ENCODE peak calls at places on chromosome 19, in six cellular contexts. One of them, this sample, is unnamed.

GRCh38 chr19:17610384-17610783 is 54.9 kb downstream of the COLGALT1 start:
- DNase-seq in HFFc6: no peak
- DNase-seq in neural progenitor cell: no peak
- DNase-seq in activated CD8-positive, alpha-beta T cell treated with anti-CD3 and anti-CD28 coated beads for 36 hours: no peak
- DNase-seq in stimulated activated CD8-positive, alpha-beta memory T cell treated with anti-CD3 and anti-CD28 coated beads, Interleukin-4, amount 100 ng/mL, for 1 hour: no peak
- DNase-seq in OCI-LY7: peak; percentile 81
- DNase-seq in this sample: no peak

GRCh38 chr19:49690656-49691242 is at the start of gene CPT1C:
- DNase-seq in activated CD8-positive, alpha-beta T cell treated with anti-CD3 and anti-CD28 coated beads for 36 hours: peak; percentile 60
- DNase-seq in neural progenitor cell: peak; percentile 95
- DNase-seq in OCI-LY7: no peak
- DNase-seq in HFFc6: peak; percentile 77
- DNase-seq in stimulated activated CD8-positive, alpha-beta memory T cell treated with anti-CD3 and anti-CD28 coated beads, Interleukin-4, amount 100 ng/mL, for 1 hour: no peak
- DNase-seq in this sample: peak; percentile 64

GRCh38 chr19:2747349-2747748 is 7.5 kb upstream of the SLC39A3 start:
- DNase-seq in stimulated activated CD8-positive, alpha-beta memory T cell treated with anti-CD3 and anti-CD28 coated beads, Interleukin-4, amount 100 ng/mL, for 1 hour: no peak
- DNase-seq in HFFc6: no peak
- DNase-seq in OCI-LY7: peak; percentile 30
- DNase-seq in activated CD8-positive, alpha-beta T cell treated with anti-CD3 and anti-CD28 coated beads for 36 hours: no peak
- DNase-seq in neural progenitor cell: no peak
- DNase-seq in this sample: no peak

GRCh38 chr19:3162418-3163229 is 15.9 kb upstream of the S1PR4 start:
- DNase-seq in neural progenitor cell: no peak
- DNase-seq in HFFc6: no peak
- DNase-seq in OCI-LY7: peak; percentile 55
- DNase-seq in stimulated activated CD8-positive, alpha-beta memory T cell treated with anti-CD3 and anti-CD28 coated beads, Interleukin-4, amount 100 ng/mL, for 1 hour: no peak
- DNase-seq in activated CD8-positive, alpha-beta T cell treated with anti-CD3 and anti-CD28 coated beads for 36 hours: peak; percentile 72
- DNase-seq in this sample: no peak

GRCh38 chr19:10854350-10855089 is 6.3 kb downstream of the C19orf38 start:
- DNase-seq in activated CD8-positive, alpha-beta T cell treated with anti-CD3 and anti-CD28 coated beads for 36 hours: no peak
- DNase-seq in stimulated activated CD8-positive, alpha-beta memory T cell treated with anti-CD3 and anti-CD28 coated beads, Interleukin-4, amount 100 ng/mL, for 1 hour: no peak
- DNase-seq in HFFc6: no peak
- DNase-seq in neural progenitor cell: no peak
- DNase-seq in OCI-LY7: no peak
- DNase-seq in this sample: no peak

GRCh38 chr19:2869618-2870017 is 2.5 kb downstream of the ZNF556 start:
- DNase-seq in OCI-LY7: no peak
- DNase-seq in activated CD8-positive, alpha-beta T cell treated with anti-CD3 and anti-CD28 coated beads for 36 hours: no peak
- DNase-seq in neural progenitor cell: no peak
- DNase-seq in stimulated activated CD8-positive, alpha-beta memory T cell treated with anti-CD3 and anti-CD28 coated beads, Interleukin-4, amount 100 ng/mL, for 1 hour: no peak
- DNase-seq in HFFc6: no peak
- DNase-seq in this sample: no peak

GRCh38 chr19:45346449-45346848 is 5.9 kb downstream of the KLC3 start:
- DNase-seq in stimulated activated CD8-positive, alpha-beta memory T cell treated with anti-CD3 and anti-CD28 coated beads, Interleukin-4, amount 100 ng/mL, for 1 hour: no peak
- DNase-seq in OCI-LY7: no peak
- DNase-seq in neural progenitor cell: peak; percentile 32
- DNase-seq in HFFc6: no peak
- DNase-seq in activated CD8-positive, alpha-beta T cell treated with anti-CD3 and anti-CD28 coated beads for 36 hours: no peak
- DNase-seq in this sample: no peak

GRCh38 chr19:33134571-33135041 is 2.7 kb downstream of the WDR88 start:
- DNase-seq in activated CD8-positive, alpha-beta T cell treated with anti-CD3 and anti-CD28 coated beads for 36 hours: peak; percentile 89
- DNase-seq in OCI-LY7: no peak
- DNase-seq in neural progenitor cell: peak; percentile 50
- DNase-seq in stimulated activated CD8-positive, alpha-beta memory T cell treated with anti-CD3 and anti-CD28 coated beads, Interleukin-4, amount 100 ng/mL, for 1 hour: no peak
- DNase-seq in HFFc6: no peak
- DNase-seq in this sample: no peak

GRCh38 chr19:45681391-45682015 is 10.2 kb downstream of the SNRPD2 start:
- DNase-seq in stimulated activated CD8-positive, alpha-beta memory T cell treated with anti-CD3 and anti-CD28 coated beads, Interleukin-4, amount 100 ng/mL, for 1 hour: peak; percentile 62
- DNase-seq in neural progenitor cell: peak; percentile 85
- DNase-seq in HFFc6: peak; percentile 76
- DNase-seq in OCI-LY7: peak; percentile 82
- DNase-seq in activated CD8-positive, alpha-beta T cell treated with anti-CD3 and anti-CD28 coated beads for 36 hours: peak; percentile 91
- DNase-seq in this sample: peak; percentile 76

GRCh38 chr19:23384858-23385257 is 10.4 kb downstream of the ZNF91 start:
- DNase-seq in neural progenitor cell: no peak
- DNase-seq in activated CD8-positive, alpha-beta T cell treated with anti-CD3 and anti-CD28 coated beads for 36 hours: no peak
- DNase-seq in OCI-LY7: no peak
- DNase-seq in HFFc6: no peak
- DNase-seq in stimulated activated CD8-positive, alpha-beta memory T cell treated with anti-CD3 and anti-CD28 coated beads, Interleukin-4, amount 100 ng/mL, for 1 hour: no peak
- DNase-seq in this sample: no peak

GRCh38 chr19:3507371-3508120 is 1.4 kb downstream of the FZR1 start:
- DNase-seq in HFFc6: no peak
- DNase-seq in activated CD8-positive, alpha-beta T cell treated with anti-CD3 and anti-CD28 coated beads for 36 hours: peak; percentile 50
- DNase-seq in stimulated activated CD8-positive, alpha-beta memory T cell treated with anti-CD3 and anti-CD28 coated beads, Interleukin-4, amount 100 ng/mL, for 1 hour: no peak
- DNase-seq in OCI-LY7: no peak
- DNase-seq in neural progenitor cell: peak; percentile 41
- DNase-seq in this sample: no peak

GRCh38 chr19:18020212-18021067 is 12.5 kb downstream of the ARRDC2 start:
- DNase-seq in stimulated activated CD8-positive, alpha-beta memory T cell treated with anti-CD3 and anti-CD28 coated beads, Interleukin-4, amount 100 ng/mL, for 1 hour: no peak
- DNase-seq in OCI-LY7: no peak
- DNase-seq in HFFc6: no peak
- DNase-seq in activated CD8-positive, alpha-beta T cell treated with anti-CD3 and anti-CD28 coated beads for 36 hours: no peak
- DNase-seq in neural progenitor cell: no peak
- DNase-seq in this sample: no peak

GRCh38 chr19:34291235-34291634 is 36.9 kb downstream of the GARRE1 start:
- DNase-seq in neural progenitor cell: no peak
- DNase-seq in OCI-LY7: no peak
- DNase-seq in stimulated activated CD8-positive, alpha-beta memory T cell treated with anti-CD3 and anti-CD28 coated beads, Interleukin-4, amount 100 ng/mL, for 1 hour: no peak
- DNase-seq in activated CD8-positive, alpha-beta T cell treated with anti-CD3 and anti-CD28 coated beads for 36 hours: no peak
- DNase-seq in HFFc6: no peak
- DNase-seq in this sample: no peak

GRCh38 chr19:6890938-6891337 is 3.6 kb downstream of the ADGRE1 start:
- DNase-seq in stimulated activated CD8-positive, alpha-beta memory T cell treated with anti-CD3 and anti-CD28 coated beads, Interleukin-4, amount 100 ng/mL, for 1 hour: no peak
- DNase-seq in OCI-LY7: no peak
- DNase-seq in neural progenitor cell: no peak
- DNase-seq in activated CD8-positive, alpha-beta T cell treated with anti-CD3 and anti-CD28 coated beads for 36 hours: peak; percentile 74
- DNase-seq in HFFc6: no peak
- DNase-seq in this sample: no peak

GRCh38 chr19:29714371-29714952 is 599 bp downstream of the C19orf12 start:
- DNase-seq in OCI-LY7: no peak
- DNase-seq in stimulated activated CD8-positive, alpha-beta memory T cell treated with anti-CD3 and anti-CD28 coated beads, Interleukin-4, amount 100 ng/mL, for 1 hour: no peak
- DNase-seq in neural progenitor cell: no peak
- DNase-seq in activated CD8-positive, alpha-beta T cell treated with anti-CD3 and anti-CD28 coated beads for 36 hours: peak; percentile 57
- DNase-seq in HFFc6: no peak
- DNase-seq in this sample: no peak

GRCh38 chr19:10061717-10062310 is 24.3 kb upstream of the SHFL start:
- DNase-seq in OCI-LY7: no peak
- DNase-seq in stimulated activated CD8-positive, alpha-beta memory T cell treated with anti-CD3 and anti-CD28 coated beads, Interleukin-4, amount 100 ng/mL, for 1 hour: no peak
- DNase-seq in activated CD8-positive, alpha-beta T cell treated with anti-CD3 and anti-CD28 coated beads for 36 hours: no peak
- DNase-seq in HFFc6: no peak
- DNase-seq in neural progenitor cell: peak; percentile 71
- DNase-seq in this sample: no peak

GRCh38 chr19:34990578-34991192 is 9.4 kb upstream of the GRAMD1A start:
- DNase-seq in neural progenitor cell: no peak
- DNase-seq in activated CD8-positive, alpha-beta T cell treated with anti-CD3 and anti-CD28 coated beads for 36 hours: peak; percentile 72
- DNase-seq in OCI-LY7: no peak
- DNase-seq in stimulated activated CD8-positive, alpha-beta memory T cell treated with anti-CD3 and anti-CD28 coated beads, Interleukin-4, amount 100 ng/mL, for 1 hour: no peak
- DNase-seq in HFFc6: no peak
- DNase-seq in this sample: no peak

GRCh38 chr19:54369082-54369691 is 4.5 kb upstream of the LAIR1 start:
- DNase-seq in OCI-LY7: no peak
- DNase-seq in neural progenitor cell: no peak
- DNase-seq in activated CD8-positive, alpha-beta T cell treated with anti-CD3 and anti-CD28 coated beads for 36 hours: no peak
- DNase-seq in stimulated activated CD8-positive, alpha-beta memory T cell treated with anti-CD3 and anti-CD28 coated beads, Interleukin-4, amount 100 ng/mL, for 1 hour: no peak
- DNase-seq in HFFc6: no peak
- DNase-seq in this sample: no peak

GRCh38 chr19:29837448-29837961 is 25.7 kb downstream of the CCNE1 start:
- DNase-seq in stimulated activated CD8-positive, alpha-beta memory T cell treated with anti-CD3 and anti-CD28 coated beads, Interleukin-4, amount 100 ng/mL, for 1 hour: no peak
- DNase-seq in OCI-LY7: peak; percentile 63
- DNase-seq in HFFc6: no peak
- DNase-seq in neural progenitor cell: no peak
- DNase-seq in activated CD8-positive, alpha-beta T cell treated with anti-CD3 and anti-CD28 coated beads for 36 hours: peak; percentile 84
- DNase-seq in this sample: no peak

GRCh38 chr19:13078897-13079541 is 23.6 kb downstream of the LYL1 start:
- DNase-seq in stimulated activated CD8-positive, alpha-beta memory T cell treated with anti-CD3 and anti-CD28 coated beads, Interleukin-4, amount 100 ng/mL, for 1 hour: no peak
- DNase-seq in neural progenitor cell: no peak
- DNase-seq in HFFc6: no peak
- DNase-seq in activated CD8-positive, alpha-beta T cell treated with anti-CD3 and anti-CD28 coated beads for 36 hours: no peak
- DNase-seq in OCI-LY7: no peak
- DNase-seq in this sample: no peak

GRCh38 chr19:27765912-27766725 is 1446.8 kb downstream of the UQCRFS1 start:
- DNase-seq in OCI-LY7: no peak
- DNase-seq in neural progenitor cell: no peak
- DNase-seq in HFFc6: no peak
- DNase-seq in stimulated activated CD8-positive, alpha-beta memory T cell treated with anti-CD3 and anti-CD28 coated beads, Interleukin-4, amount 100 ng/mL, for 1 hour: no peak
- DNase-seq in activated CD8-positive, alpha-beta T cell treated with anti-CD3 and anti-CD28 coated beads for 36 hours: no peak
- DNase-seq in this sample: no peak

GRCh38 chr19:40907968-40908735 is 26.1 kb upstream of the CYP2A7 start:
- DNase-seq in activated CD8-positive, alpha-beta T cell treated with anti-CD3 and anti-CD28 coated beads for 36 hours: peak; percentile 69
- DNase-seq in OCI-LY7: no peak
- DNase-seq in HFFc6: no peak
- DNase-seq in neural progenitor cell: peak; percentile 24
- DNase-seq in stimulated activated CD8-positive, alpha-beta memory T cell treated with anti-CD3 and anti-CD28 coated beads, Interleukin-4, amount 100 ng/mL, for 1 hour: no peak
- DNase-seq in this sample: no peak

GRCh38 chr19:3557461-3558248 is at the start of gene MFSD12:
- DNase-seq in stimulated activated CD8-positive, alpha-beta memory T cell treated with anti-CD3 and anti-CD28 coated beads, Interleukin-4, amount 100 ng/mL, for 1 hour: peak; percentile 82
- DNase-seq in HFFc6: peak; percentile 91
- DNase-seq in neural progenitor cell: peak; percentile 98
- DNase-seq in OCI-LY7: peak; percentile 95
- DNase-seq in activated CD8-positive, alpha-beta T cell treated with anti-CD3 and anti-CD28 coated beads for 36 hours: peak; percentile 96
- DNase-seq in this sample: peak; percentile 92

GRCh38 chr19:4523306-4524110 is 5.2 kb upstream of the PLIN4 start:
- DNase-seq in stimulated activated CD8-positive, alpha-beta memory T cell treated with anti-CD3 and anti-CD28 coated beads, Interleukin-4, amount 100 ng/mL, for 1 hour: no peak
- DNase-seq in activated CD8-positive, alpha-beta T cell treated with anti-CD3 and anti-CD28 coated beads for 36 hours: peak; percentile 43
- DNase-seq in OCI-LY7: peak; percentile 33
- DNase-seq in neural progenitor cell: peak; percentile 37
- DNase-seq in HFFc6: no peak
- DNase-seq in this sample: no peak

GRCh38 chr19:56114051-56114694 is 6.9 kb downstream of the ZNF787 start:
- DNase-seq in OCI-LY7: no peak
- DNase-seq in HFFc6: no peak
- DNase-seq in neural progenitor cell: no peak
- DNase-seq in activated CD8-positive, alpha-beta T cell treated with anti-CD3 and anti-CD28 coated beads for 36 hours: no peak
- DNase-seq in stimulated activated CD8-positive, alpha-beta memory T cell treated with anti-CD3 and anti-CD28 coated beads, Interleukin-4, amount 100 ng/mL, for 1 hour: no peak
- DNase-seq in this sample: no peak

GRCh38 chr19:41701401-41702075 is 6.9 kb upstream of the CEACAM5 start:
- DNase-seq in activated CD8-positive, alpha-beta T cell treated with anti-CD3 and anti-CD28 coated beads for 36 hours: peak; percentile 46
- DNase-seq in stimulated activated CD8-positive, alpha-beta memory T cell treated with anti-CD3 and anti-CD28 coated beads, Interleukin-4, amount 100 ng/mL, for 1 hour: no peak
- DNase-seq in neural progenitor cell: no peak
- DNase-seq in OCI-LY7: peak; percentile 20
- DNase-seq in HFFc6: no peak
- DNase-seq in this sample: no peak

GRCh38 chr19:2758601-2759313 is 18.9 kb upstream of the SLC39A3 start:
- DNase-seq in activated CD8-positive, alpha-beta T cell treated with anti-CD3 and anti-CD28 coated beads for 36 hours: no peak
- DNase-seq in neural progenitor cell: no peak
- DNase-seq in HFFc6: no peak
- DNase-seq in OCI-LY7: no peak
- DNase-seq in stimulated activated CD8-positive, alpha-beta memory T cell treated with anti-CD3 and anti-CD28 coated beads, Interleukin-4, amount 100 ng/mL, for 1 hour: no peak
- DNase-seq in this sample: no peak

GRCh38 chr19:18898533-18899408 is 2.8 kb upstream of the CERS1 start:
- DNase-seq in HFFc6: no peak
- DNase-seq in OCI-LY7: no peak
- DNase-seq in stimulated activated CD8-positive, alpha-beta memory T cell treated with anti-CD3 and anti-CD28 coated beads, Interleukin-4, amount 100 ng/mL, for 1 hour: no peak
- DNase-seq in neural progenitor cell: peak; percentile 60
- DNase-seq in activated CD8-positive, alpha-beta T cell treated with anti-CD3 and anti-CD28 coated beads for 36 hours: no peak
- DNase-seq in this sample: no peak

GRCh38 chr19:33469171-33470039 is 52.2 kb downstream of the PEPD start:
- DNase-seq in activated CD8-positive, alpha-beta T cell treated with anti-CD3 and anti-CD28 coated beads for 36 hours: no peak
- DNase-seq in OCI-LY7: no peak
- DNase-seq in HFFc6: no peak
- DNase-seq in neural progenitor cell: no peak
- DNase-seq in stimulated activated CD8-positive, alpha-beta memory T cell treated with anti-CD3 and anti-CD28 coated beads, Interleukin-4, amount 100 ng/mL, for 1 hour: no peak
- DNase-seq in this sample: no peak

GRCh38 chr19:20422616-20423205 is 142.9 kb downstream of the ZNF737 start:
- DNase-seq in HFFc6: no peak
- DNase-seq in OCI-LY7: no peak
- DNase-seq in activated CD8-positive, alpha-beta T cell treated with anti-CD3 and anti-CD28 coated beads for 36 hours: no peak
- DNase-seq in neural progenitor cell: peak; percentile 66
- DNase-seq in stimulated activated CD8-positive, alpha-beta memory T cell treated with anti-CD3 and anti-CD28 coated beads, Interleukin-4, amount 100 ng/mL, for 1 hour: no peak
- DNase-seq in this sample: no peak

GRCh38 chr19:52415711-52416110 is 13.2 kb upstream of the ZNF534 start:
- DNase-seq in OCI-LY7: no peak
- DNase-seq in neural progenitor cell: no peak
- DNase-seq in HFFc6: no peak
- DNase-seq in activated CD8-positive, alpha-beta T cell treated with anti-CD3 and anti-CD28 coated beads for 36 hours: no peak
- DNase-seq in stimulated activated CD8-positive, alpha-beta memory T cell treated with anti-CD3 and anti-CD28 coated beads, Interleukin-4, amount 100 ng/mL, for 1 hour: no peak
- DNase-seq in this sample: no peak

GRCh38 chr19:47209323-47210179 is 21.4 kb downstream of the BBC3 start:
- DNase-seq in activated CD8-positive, alpha-beta T cell treated with anti-CD3 and anti-CD28 coated beads for 36 hours: no peak
- DNase-seq in stimulated activated CD8-positive, alpha-beta memory T cell treated with anti-CD3 and anti-CD28 coated beads, Interleukin-4, amount 100 ng/mL, for 1 hour: no peak
- DNase-seq in neural progenitor cell: peak; percentile 32
- DNase-seq in OCI-LY7: peak; percentile 42
- DNase-seq in HFFc6: no peak
- DNase-seq in this sample: no peak

GRCh38 chr19:50460161-50460765 is 16.0 kb upstream of the EMC10 start:
- DNase-seq in activated CD8-positive, alpha-beta T cell treated with anti-CD3 and anti-CD28 coated beads for 36 hours: peak; percentile 45
- DNase-seq in OCI-LY7: peak; percentile 85
- DNase-seq in HFFc6: peak; percentile 45
- DNase-seq in neural progenitor cell: no peak
- DNase-seq in stimulated activated CD8-positive, alpha-beta memory T cell treated with anti-CD3 and anti-CD28 coated beads, Interleukin-4, amount 100 ng/mL, for 1 hour: no peak
- DNase-seq in this sample: no peak

GRCh38 chr19:42069619-42070293 is at the start of gene GRIK5:
- DNase-seq in stimulated activated CD8-positive, alpha-beta memory T cell treated with anti-CD3 and anti-CD28 coated beads, Interleukin-4, amount 100 ng/mL, for 1 hour: no peak
- DNase-seq in activated CD8-positive, alpha-beta T cell treated with anti-CD3 and anti-CD28 coated beads for 36 hours: no peak
- DNase-seq in OCI-LY7: no peak
- DNase-seq in neural progenitor cell: peak; percentile 65
- DNase-seq in HFFc6: no peak
- DNase-seq in this sample: no peak

GRCh38 chr19:21023901-21024300 is 3.4 kb downstream of the ZNF430 start:
- DNase-seq in activated CD8-positive, alpha-beta T cell treated with anti-CD3 and anti-CD28 coated beads for 36 hours: no peak
- DNase-seq in stimulated activated CD8-positive, alpha-beta memory T cell treated with anti-CD3 and anti-CD28 coated beads, Interleukin-4, amount 100 ng/mL, for 1 hour: no peak
- DNase-seq in HFFc6: peak; percentile 68
- DNase-seq in OCI-LY7: no peak
- DNase-seq in neural progenitor cell: no peak
- DNase-seq in this sample: no peak

GRCh38 chr19:46466536-46467199 is 4.7 kb downstream of the PNMA8A start:
- DNase-seq in activated CD8-positive, alpha-beta T cell treated with anti-CD3 and anti-CD28 coated beads for 36 hours: peak; percentile 10
- DNase-seq in OCI-LY7: peak; percentile 75
- DNase-seq in stimulated activated CD8-positive, alpha-beta memory T cell treated with anti-CD3 and anti-CD28 coated beads, Interleukin-4, amount 100 ng/mL, for 1 hour: no peak
- DNase-seq in HFFc6: peak; percentile 78
- DNase-seq in neural progenitor cell: no peak
- DNase-seq in this sample: no peak

GRCh38 chr19:14555918-14556661 is 15.8 kb downstream of the NDUFB7 start:
- DNase-seq in HFFc6: peak; percentile 65
- DNase-seq in neural progenitor cell: no peak
- DNase-seq in OCI-LY7: no peak
- DNase-seq in activated CD8-positive, alpha-beta T cell treated with anti-CD3 and anti-CD28 coated beads for 36 hours: peak; percentile 68
- DNase-seq in stimulated activated CD8-positive, alpha-beta memory T cell treated with anti-CD3 and anti-CD28 coated beads, Interleukin-4, amount 100 ng/mL, for 1 hour: no peak
- DNase-seq in this sample: no peak

This sample was measured in T1000.